ENCODE peak calls at places on chromosomes 3 and 15, in four cellular contexts. X is K562, K is left ventricle myocardium inferior, Z is cardiac muscle cell. G is an unnamed sample.

GRCh38 chr3:121661376-121661775 is 673 bp upstream of the HCLS1 start:
- DNase-seq in X (no peak), K (no peak), Z (no peak), G (no peak)

GRCh38 chr3:58063022-58063421 is 54.8 kb downstream of the FLNB start:
- DNase-seq in X (no peak), K (no peak), Z (no peak), G (no peak)

GRCh38 chr3:57848177-57848738 is 92.1 kb downstream of the SLMAP start:
- DNase-seq in X (no peak), K (no peak), Z (no peak), G (no peak)

GRCh38 chr3:38587548-38588131 is 61.8 kb downstream of the SCN5A start:
- DNase-seq in X (no peak), K (no peak), Z (no peak), G (no peak)

GRCh38 chr3:108489776-108490175 is 20.6 kb downstream of the MYH15 start:
- DNase-seq in X (peak), K (no peak), Z (peak), G (peak)

GRCh38 chr3:43638594-43639447 is 17.0 kb upstream of the ANO10 start:
- DNase-seq in X (peak), K (no peak), Z (no peak), G (no peak)

GRCh38 chr3:180421711-180422110 is 180.3 kb upstream of the TTC14 start:
- DNase-seq in X (no peak), K (no peak), Z (peak), G (peak)

GRCh38 chr3:76024640-76025039 is 239.3 kb upstream of the ZNF717 start:
- DNase-seq in X (peak), K (no peak), Z (peak), G (peak)

GRCh38 chr3:43496740-43497375 is 125.0 kb downstream of the ANO10 start:
- DNase-seq in X (no peak), K (no peak), Z (peak), G (no peak)

GRCh38 chr15:63818628-63819027 is 15.1 kb downstream of the HERC1 start:
- DNase-seq in X (no peak), K (no peak), Z (no peak), G (no peak)
- H3K4me3 ChIP-seq in X (no peak), K (no peak), Z (no peak), G (no peak)

GRCh38 chr3:127889976-127890650 is 24.9 kb upstream of the KBTBD12 start:
- DNase-seq in X (no peak), K (no peak), Z (no peak), G (peak)
- TF ChIP-seq CTCF in X (no peak), K (no peak), Z (peak), G (peak)

GRCh38 chr3:24526640-24527237 is 32.1 kb upstream of the THRB start:
- DNase-seq in X (no peak), K (no peak), Z (no peak), G (no peak)
- H3K4me3 ChIP-seq in X (no peak), K (no peak), Z (no peak), G (no peak)

GRCh38 chr3:159266779-159267178 is 464.9 kb downstream of the MFSD1 start:
- DNase-seq in X (peak), K (no peak), Z (peak), G (no peak)
- TF ChIP-seq CTCF in X (peak), K (peak), Z (peak), G (peak)

DNA sequence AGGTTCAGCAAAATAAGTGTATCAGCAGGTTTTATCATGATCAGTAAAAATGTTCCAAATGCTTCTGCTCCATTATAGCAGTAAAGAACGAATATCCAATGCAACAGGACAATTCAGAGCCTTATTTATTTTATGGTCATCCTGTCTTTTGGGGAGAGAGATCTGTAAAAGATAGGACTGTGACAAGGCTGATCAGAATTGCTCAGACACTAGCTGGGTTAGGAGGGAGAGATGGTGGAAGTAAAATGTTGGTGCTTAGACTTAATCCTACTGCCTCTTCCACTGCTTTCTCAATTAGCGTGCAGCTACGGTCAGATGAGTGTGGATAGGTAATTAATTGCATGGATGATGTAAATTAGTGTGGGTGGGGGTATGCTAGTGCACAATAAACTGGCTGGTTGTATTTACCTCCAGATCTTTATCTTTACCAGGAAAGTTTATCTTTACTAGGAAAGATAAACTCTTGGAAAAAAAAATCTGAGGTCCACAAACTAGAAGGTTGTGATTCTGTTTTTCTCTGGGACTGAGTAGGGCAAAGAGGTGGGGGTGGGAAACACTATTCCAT is 2.2 kb downstream of the EID1 start:
- DNase-seq in X (no peak), K (no peak), Z (no peak), G (no peak)
- H3K4me3 ChIP-seq in X (peak), K (peak), Z (no peak), G (peak)

GRCh38 chr3:149833241-149833640 is 20.2 kb downstream of the RNF13 start:
- DNase-seq in X (no peak), K (no peak), Z (no peak), G (no peak)
- TF ChIP-seq CTCF in X (no peak), K (no peak), Z (no peak), G (no peak)

GRCh38 chr3:110149763-110150162 is 812.4 kb upstream of the DPPA4 start:
- DNase-seq in X (no peak), K (no peak), Z (no peak), G (no peak)
- H3K4me3 ChIP-seq in X (no peak), K (no peak), Z (no peak), G (no peak)

GRCh38 chr15:99385865-99386264 is 134.6 kb downstream of the LRRC28 start:
- DNase-seq in X (peak), K (peak), Z (peak), G (peak)

GRCh38 chr15:99386429-99386828 is 135.1 kb downstream of the LRRC28 start:
- DNase-seq in X (no peak), K (no peak), Z (no peak), G (peak)

GRCh38 chr15:99387769-99388168 is 136.5 kb downstream of the LRRC28 start:
- DNase-seq in X (no peak), K (no peak), Z (no peak), G (no peak)

GRCh38 chr15:99393641-99394040 is 142.4 kb downstream of the LRRC28 start:
- DNase-seq in X (no peak), K (no peak), Z (no peak), G (no peak)

DNA sequence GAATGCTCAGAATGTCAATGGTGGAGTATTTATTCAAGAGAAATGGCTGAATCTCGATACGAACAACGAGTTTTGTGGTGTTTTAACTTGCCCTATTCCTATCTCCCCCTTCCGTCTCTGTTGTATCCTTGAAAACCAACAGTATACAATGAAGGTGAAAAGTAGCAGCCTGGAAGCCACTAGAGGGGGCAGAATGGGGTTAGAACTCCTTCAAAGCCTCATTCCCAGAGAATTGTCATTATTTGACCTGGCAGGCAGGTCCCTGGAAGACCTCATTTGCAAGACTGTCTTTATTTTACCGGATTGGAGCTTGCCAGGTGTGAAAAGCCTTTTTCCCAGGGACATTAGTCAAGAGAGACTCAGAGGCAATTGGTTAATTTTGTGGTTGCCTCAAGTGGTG is 139.4 kb downstream of the LRRC28 start:
- DNase-seq in X (no peak), K (no peak), Z (no peak), G (no peak)
- TF ChIP-seq CTCF in X (no peak), K (peak), Z (peak), G (peak)